ENCODE peak calls at places on chromosome 16, in seven cellular contexts. One of them, this sample, is unnamed.

GRCh38 chr16:49701867-49702494 is 153.9 kb downstream of the ZNF423 start:
- DNase-seq in upper lobe of right lung: no peak
- DNase-seq in Peyer's patch: peak
- DNase-seq in endothelial cell: no peak
- DNase-seq in activated naive CD8-positive, alpha-beta T cell treated with anti-CD3 and anti-CD28 coated beads, Interleukin-2, amount 50 U/mL, for 24 hours: no peak
- DNase-seq in caudate nucleus: no peak
- DNase-seq in C1 segment of cervical spinal cord: no peak
- DNase-seq in this sample: no peak

GRCh38 chr16:30033270-30033669 is 2.2 kb upstream of the TLCD3B start:
- DNase-seq in C1 segment of cervical spinal cord: no peak
- DNase-seq in upper lobe of right lung: no peak
- DNase-seq in activated naive CD8-positive, alpha-beta T cell treated with anti-CD3 and anti-CD28 coated beads, Interleukin-2, amount 50 U/mL, for 24 hours: no peak
- DNase-seq in caudate nucleus: no peak
- DNase-seq in endothelial cell: no peak
- DNase-seq in Peyer's patch: no peak
- DNase-seq in this sample: no peak

GRCh38 chr16:9311303-9311954 is 220.0 kb downstream of the HAPSTR1 start:
- DNase-seq in activated naive CD8-positive, alpha-beta T cell treated with anti-CD3 and anti-CD28 coated beads, Interleukin-2, amount 50 U/mL, for 24 hours: no peak
- DNase-seq in endothelial cell: peak
- DNase-seq in upper lobe of right lung: no peak
- DNase-seq in Peyer's patch: no peak
- DNase-seq in caudate nucleus: peak
- DNase-seq in C1 segment of cervical spinal cord: no peak
- DNase-seq in this sample: peak

GRCh38 chr16:88505405-88506082 is 52.5 kb downstream of the ZFPM1 start:
- DNase-seq in C1 segment of cervical spinal cord: no peak
- DNase-seq in upper lobe of right lung: peak
- DNase-seq in endothelial cell: peak
- DNase-seq in Peyer's patch: peak
- DNase-seq in caudate nucleus: no peak
- DNase-seq in activated naive CD8-positive, alpha-beta T cell treated with anti-CD3 and anti-CD28 coated beads, Interleukin-2, amount 50 U/mL, for 24 hours: peak
- DNase-seq in this sample: no peak

GRCh38 chr16:56773531-56773930 is 43.6 kb downstream of the NUP93 start:
- DNase-seq in caudate nucleus: no peak
- DNase-seq in Peyer's patch: no peak
- DNase-seq in upper lobe of right lung: no peak
- DNase-seq in C1 segment of cervical spinal cord: no peak
- DNase-seq in endothelial cell: no peak
- DNase-seq in activated naive CD8-positive, alpha-beta T cell treated with anti-CD3 and anti-CD28 coated beads, Interleukin-2, amount 50 U/mL, for 24 hours: no peak
- DNase-seq in this sample: no peak

GRCh38 chr16:50982808-50983207 is 168.3 kb downstream of the SALL1 start:
- DNase-seq in Peyer's patch: no peak
- DNase-seq in endothelial cell: no peak
- DNase-seq in upper lobe of right lung: no peak
- DNase-seq in caudate nucleus: no peak
- DNase-seq in activated naive CD8-positive, alpha-beta T cell treated with anti-CD3 and anti-CD28 coated beads, Interleukin-2, amount 50 U/mL, for 24 hours: no peak
- DNase-seq in C1 segment of cervical spinal cord: no peak
- DNase-seq in this sample: no peak

GRCh38 chr16:64478258-64478906 is 643.5 kb downstream of the CDH11 start:
- DNase-seq in endothelial cell: no peak
- DNase-seq in upper lobe of right lung: no peak
- DNase-seq in caudate nucleus: no peak
- DNase-seq in Peyer's patch: no peak
- DNase-seq in activated naive CD8-positive, alpha-beta T cell treated with anti-CD3 and anti-CD28 coated beads, Interleukin-2, amount 50 U/mL, for 24 hours: no peak
- DNase-seq in C1 segment of cervical spinal cord: no peak
- DNase-seq in this sample: no peak

GRCh38 chr16:31664683-31665482 is 137.2 kb downstream of the AHSP start:
- DNase-seq in Peyer's patch: no peak
- DNase-seq in endothelial cell: no peak
- DNase-seq in upper lobe of right lung: no peak
- DNase-seq in caudate nucleus: no peak
- DNase-seq in C1 segment of cervical spinal cord: no peak
- DNase-seq in activated naive CD8-positive, alpha-beta T cell treated with anti-CD3 and anti-CD28 coated beads, Interleukin-2, amount 50 U/mL, for 24 hours: no peak
- DNase-seq in this sample: no peak

GRCh38 chr16:13672196-13672595 is 247.8 kb upstream of the ERCC4 start:
- DNase-seq in C1 segment of cervical spinal cord: no peak
- DNase-seq in endothelial cell: no peak
- DNase-seq in activated naive CD8-positive, alpha-beta T cell treated with anti-CD3 and anti-CD28 coated beads, Interleukin-2, amount 50 U/mL, for 24 hours: no peak
- DNase-seq in caudate nucleus: no peak
- DNase-seq in Peyer's patch: no peak
- DNase-seq in upper lobe of right lung: no peak
- DNase-seq in this sample: no peak

GRCh38 chr16:84449156-84450140 is 55.0 kb downstream of the MEAK7 start:
- DNase-seq in activated naive CD8-positive, alpha-beta T cell treated with anti-CD3 and anti-CD28 coated beads, Interleukin-2, amount 50 U/mL, for 24 hours: no peak
- DNase-seq in caudate nucleus: no peak
- DNase-seq in endothelial cell: no peak
- DNase-seq in upper lobe of right lung: peak
- DNase-seq in Peyer's patch: peak
- DNase-seq in C1 segment of cervical spinal cord: no peak
- DNase-seq in this sample: no peak

GRCh38 chr16:16018705-16019104 is 69.3 kb downstream of the ABCC1 start:
- DNase-seq in activated naive CD8-positive, alpha-beta T cell treated with anti-CD3 and anti-CD28 coated beads, Interleukin-2, amount 50 U/mL, for 24 hours: no peak
- DNase-seq in caudate nucleus: no peak
- DNase-seq in endothelial cell: no peak
- DNase-seq in upper lobe of right lung: no peak
- DNase-seq in C1 segment of cervical spinal cord: no peak
- DNase-seq in Peyer's patch: no peak
- DNase-seq in this sample: no peak

GRCh38 chr16:66927012-66927436 is 1.7 kb upstream of the RRAD start:
- DNase-seq in caudate nucleus: no peak
- DNase-seq in upper lobe of right lung: peak
- DNase-seq in activated naive CD8-positive, alpha-beta T cell treated with anti-CD3 and anti-CD28 coated beads, Interleukin-2, amount 50 U/mL, for 24 hours: no peak
- DNase-seq in C1 segment of cervical spinal cord: no peak
- DNase-seq in endothelial cell: no peak
- DNase-seq in Peyer's patch: no peak
- DNase-seq in this sample: no peak

GRCh38 chr16:81567987-81568748 is 123.6 kb downstream of the CMIP start:
- DNase-seq in caudate nucleus: no peak
- DNase-seq in upper lobe of right lung: no peak
- DNase-seq in Peyer's patch: peak
- DNase-seq in activated naive CD8-positive, alpha-beta T cell treated with anti-CD3 and anti-CD28 coated beads, Interleukin-2, amount 50 U/mL, for 24 hours: peak
- DNase-seq in C1 segment of cervical spinal cord: no peak
- DNase-seq in endothelial cell: no peak
- DNase-seq in this sample: no peak

GRCh38 chr16:81532491-81533174 is 88.0 kb downstream of the CMIP start:
- DNase-seq in upper lobe of right lung: no peak
- DNase-seq in Peyer's patch: peak
- DNase-seq in endothelial cell: no peak
- DNase-seq in caudate nucleus: no peak
- DNase-seq in C1 segment of cervical spinal cord: no peak
- DNase-seq in activated naive CD8-positive, alpha-beta T cell treated with anti-CD3 and anti-CD28 coated beads, Interleukin-2, amount 50 U/mL, for 24 hours: no peak
- DNase-seq in this sample: no peak

This sample was measured in NK-92 treated with Interleukin-12 subunit alpha and Interleukin-12 subunit beta, amount 100 ng/mL, for 24 hours.